ENCODE peak calls at places on chromosomes 7 and 10, in ten cellular contexts. N is CD8-positive, alpha-beta T cell; Z is PC-3; G is mammary epithelial cell; X is hepatocyte; K is endothelial cell; A is astrocyte; J is stomach; I is nephron progenitor cell; T is Calu3. V is an unnamed sample.

GRCh38 chr10:1540144-1540543 is 197.2 kb downstream of the ADARB2 start:
- DNase-seq in N (no peak), Z (no peak), G (no peak), X (no peak), K (no peak), A (no peak), J (no peak), I (no peak), T (no peak), V (no peak)

GRCh38 chr7:34823650-34824258 is 165.7 kb downstream of the NPSR1 start:
- DNase-seq in N (peak; percentile 40), Z (peak; percentile 67), G (peak; percentile 25), X (peak; percentile 68), K (peak; percentile 70), A (peak; percentile 17), J (peak; percentile 69), I (peak; percentile 75), T (peak; percentile 88), V (peak; percentile 54)

GRCh38 chr10:59257224-59257623 is 80.8 kb downstream of the PHYHIPL start:
- DNase-seq in N (no peak), Z (no peak), G (no peak), X (no peak), K (no peak), A (no peak), J (no peak), I (no peak), T (no peak), V (no peak)

GRCh38 chr7:145269418-145270161 is 433.7 kb upstream of the TPK1 start:
- DNase-seq in N (no peak), Z (peak; percentile 13), G (no peak), X (no peak), K (no peak), A (no peak), J (no peak), I (no peak), T (no peak), V (no peak)

GRCh38 chr10:32417906-32418547 is 27.9 kb upstream of the CCDC7 start:
- DNase-seq in N (no peak), Z (no peak), G (no peak), X (peak; percentile 72), K (no peak), A (peak; percentile 88), J (no peak), I (no peak), T (no peak), V (no peak)

GRCh38 chr10:3691482-3691881 is 93.5 kb downstream of the KLF6 start:
- DNase-seq in N (no peak), Z (no peak), G (no peak), X (no peak), K (no peak), A (no peak), J (no peak), I (no peak), T (no peak), V (no peak)

GRCh38 chr10:107165007-107165406 is 501 bp upstream of the SORCS1 start:
- DNase-seq in N (no peak), Z (no peak), G (no peak), X (no peak), K (no peak), A (no peak), J (no peak), I (no peak), T (no peak), V (no peak)

GRCh38 chr10:81875680-81876252 is 772 bp downstream of the NRG3 start:
- DNase-seq in N (no peak), Z (no peak), G (no peak), X (peak; percentile 5), K (peak; percentile 13), A (no peak), J (no peak), I (peak; percentile 23), T (peak; percentile 33), V (peak; percentile 11)

GRCh38 chr10:122847782-122848604 is 2.3 kb upstream of the CUZD1 start:
- DNase-seq in N (no peak), Z (no peak), G (no peak), X (no peak), K (no peak), A (no peak), J (no peak), I (no peak), T (no peak), V (no peak)

GRCh38 chr10:27742195-27742925 is 3.3 kb downstream of the MKX start:
- DNase-seq in N (peak; percentile 81), Z (peak; percentile 75), G (peak; percentile 63), X (peak; percentile 93), K (peak; percentile 88), A (peak; percentile 69), J (peak; percentile 86), I (peak; percentile 85), T (peak; percentile 89), V (peak; percentile 76)

GRCh38 chr10:126847666-126848065 is 57.6 kb upstream of the DOCK1 start:
- DNase-seq in N (no peak), Z (no peak), G (no peak), X (no peak), K (no peak), A (no peak), J (no peak), I (no peak), T (no peak), V (no peak)

GRCh38 chr7:7438851-7439250 is 96.8 kb downstream of the COL28A1 start:
- DNase-seq in N (no peak), Z (peak; percentile 97), G (peak; percentile 96), X (peak; percentile 19), K (no peak), A (peak; percentile 95), J (no peak), I (no peak), T (no peak), V (no peak)

GRCh38 chr7:149706398-149706797 is 67.0 kb downstream of the ZNF467 start:
- DNase-seq in N (no peak), Z (no peak), G (no peak), X (no peak), K (no peak), A (no peak), J (no peak), I (no peak), T (no peak), V (no peak)

GRCh38 chr10:118642228-118642627 is 46.8 kb upstream of the PRLHR start:
- DNase-seq in N (no peak), Z (no peak), G (no peak), X (no peak), K (no peak), A (no peak), J (no peak), I (no peak), T (no peak), V (no peak)

GRCh38 chr10:8121199-8121890 is 66.9 kb downstream of the GATA3 start:
- DNase-seq in N (no peak), Z (no peak), G (no peak), X (no peak), K (no peak), A (no peak), J (no peak), I (no peak), T (no peak), V (no peak)

GRCh38 chr7:151601521-151602305 is 82.0 kb upstream of the RHEB start:
- DNase-seq in N (no peak), Z (no peak), G (peak; percentile 77), X (no peak), K (no peak), A (peak; percentile 44), J (no peak), I (no peak), T (no peak), V (no peak)

DNA sequence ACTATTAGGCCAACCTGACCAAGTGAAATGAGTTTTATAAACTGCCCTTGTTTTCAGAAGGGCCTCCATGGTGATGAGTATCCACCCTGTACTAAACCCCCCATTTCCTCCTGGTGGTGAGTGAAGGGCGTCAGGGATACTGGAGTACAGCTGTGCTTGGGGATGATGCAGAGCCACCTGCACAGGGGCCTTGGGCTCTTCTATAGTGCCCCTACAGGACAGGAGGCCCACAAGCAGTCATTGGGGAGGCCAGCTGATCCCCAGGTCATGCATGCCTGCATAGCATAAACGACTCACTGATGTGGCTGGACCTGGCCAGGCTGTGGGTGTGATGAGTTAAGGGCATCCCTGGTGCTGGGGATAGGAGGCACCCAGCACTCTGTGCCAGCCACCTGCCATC is 114.1 kb upstream of the CELF2 start:
- DNase-seq in N (no peak), Z (no peak), G (no peak), X (no peak), K (no peak), A (no peak), J (no peak), I (no peak), T (no peak), V (no peak)
- TF ChIP-seq CTCF in N (no peak), Z (no peak), G (no peak), X (no peak), K (no peak), A (no peak), J (no peak), I (no peak), T (no peak), V (no peak)

GRCh38 chr7:155233703-155234492 is 63.8 kb upstream of the INSIG1 start:
- DNase-seq in N (no peak), Z (no peak), G (no peak), X (no peak), K (no peak), A (no peak), J (peak; percentile 39), I (no peak), T (peak; percentile 42), V (no peak)
- TF ChIP-seq CTCF in N (no peak), Z (peak; percentile 32), G (no peak), X (no peak), K (no peak), A (no peak), J (no peak), I (no peak), T (no peak), V (no peak)

GRCh38 chr7:68058014-68058413 is 1061.4 kb downstream of the TYW1 start:
- DNase-seq in N (no peak), Z (no peak), G (no peak), X (no peak), K (no peak), A (no peak), J (no peak), I (no peak), T (no peak), V (no peak)

DNA sequence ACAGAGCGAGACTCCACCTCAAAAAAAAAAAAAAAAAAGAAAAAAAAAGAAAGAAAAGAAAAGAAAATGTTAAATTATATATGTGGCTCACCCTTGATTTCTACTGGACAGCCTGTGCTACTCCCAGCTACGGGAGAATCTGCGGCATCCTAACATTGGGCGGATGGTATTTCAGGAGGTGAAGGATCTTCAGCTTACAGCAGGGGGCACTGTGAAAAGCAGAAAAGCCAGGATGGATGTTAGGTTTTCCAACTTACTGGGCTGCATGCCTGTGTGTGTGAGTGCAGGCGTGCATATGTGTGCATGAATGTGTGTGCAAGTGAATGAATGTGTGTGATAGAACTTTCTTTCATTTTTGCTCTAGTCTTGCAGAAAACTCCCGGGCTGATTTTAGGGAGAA is 1066.5 kb downstream of the TYW1 start:
- DNase-seq in N (no peak), Z (no peak), G (no peak), X (peak; percentile 8), K (no peak), A (no peak), J (no peak), I (peak; percentile 19), T (no peak), V (no peak)
- TF ChIP-seq CTCF in N (no peak), Z (peak; percentile 25), G (peak; percentile 3), X (peak; percentile 39), K (no peak), A (peak; percentile 12), J (no peak), I (peak; percentile 54), T (no peak), V (peak; percentile 61)

GRCh38 chr10:110103921-110104461 is 96.2 kb downstream of the ADD3 start:
- DNase-seq in N (no peak), Z (no peak), G (no peak), X (no peak), K (no peak), A (no peak), J (no peak), I (no peak), T (no peak), V (no peak)
- TF ChIP-seq CTCF in N (no peak), Z (no peak), G (no peak), X (no peak), K (no peak), A (no peak), J (no peak), I (no peak), T (no peak), V (no peak)